ENCODE peak calls at places on chromosomes 2 and 18, in four cellular contexts. L is psoas muscle, K is endothelial cell of umbilical vein, D is NCI-H1417. T is an unnamed sample.

GRCh38 chr2:63740943-63741342 is 100.8 kb upstream of the UGP2 start:
- DNase-seq in L (no peak), K (no peak), D (no peak), T (no peak)

GRCh38 chr2:232333361-232334135 is 45.0 kb upstream of the ALPP start:
- DNase-seq in L (peak), K (peak), D (no peak), T (no peak)

GRCh38 chr2:12169721-12170120 is 423.3 kb downstream of the LPIN1 start:
- DNase-seq in L (peak), K (peak), D (no peak), T (peak)

GRCh38 chr2:74893332-74893731 is 59.4 kb downstream of the HK2 start:
- DNase-seq in L (no peak), K (peak), D (no peak), T (peak)

GRCh38 chr2:46836295-46837111 is 79.1 kb downstream of the MCFD2 start:
- DNase-seq in L (no peak), K (no peak), D (no peak), T (no peak)

GRCh38 chr2:62304429-62305417 is 108.8 kb downstream of the B3GNT2 start:
- DNase-seq in L (peak), K (peak), D (peak), T (no peak)

GRCh38 chr2:44671896-44672295 is 269.6 kb upstream of the SIX3 start:
- DNase-seq in L (no peak), K (no peak), D (no peak), T (no peak)

GRCh38 chr18:36499938-36500337 is 202.4 kb downstream of the FHOD3 start:
- DNase-seq in L (no peak), K (no peak), D (no peak), T (no peak)

GRCh38 chr2:152715854-152716428 is 1.3 kb downstream of the PRPF40A start:
- DNase-seq in L (no peak), K (peak), D (peak), T (no peak)

GRCh38 chr2:219886615-219887014 is 259.2 kb downstream of the SLC4A3 start:
- DNase-seq in L (no peak), K (no peak), D (no peak), T (no peak)

GRCh38 chr2:4914551-4914950 is 777.6 kb upstream of the SOX11 start:
- DNase-seq in L (no peak), K (no peak), D (no peak), T (no peak)

T was measured in stromal cell of bone marrow.